ENCODE peak calls at places on chromosomes 13 and 19, in nine cellular contexts. F, T, U, O, E, V, Y, A and D are unnamed samples.

GRCh38 chr19:41703602-41704293 is 4.7 kb upstream of the CEACAM5 start:
- DNase-seq in F (no peak), T (no peak), U (no peak), O (no peak), E (no peak), V (no peak), Y (no peak), A (no peak), D (no peak)

GRCh38 chr13:43432948-43433347 is 353.8 kb downstream of the ENOX1 start:
- DNase-seq in F (no peak), T (no peak), U (no peak), O (no peak), E (no peak), V (no peak), Y (no peak), A (no peak), D (no peak)

GRCh38 chr13:27980280-27980998 is 8.1 kb downstream of the URAD start:
- DNase-seq in F (no peak), T (peak; percentile 62), U (no peak), O (no peak), E (no peak), V (no peak), Y (no peak), A (no peak), D (no peak)

GRCh38 chr13:75049936-75050335 is 432.0 kb downstream of the TBC1D4 start:
- DNase-seq in F (no peak), T (no peak), U (no peak), O (no peak), E (no peak), V (peak; percentile 5), Y (no peak), A (no peak), D (no peak)

GRCh38 chr13:109698779-109699178 is 87.6 kb downstream of the IRS2 start:
- DNase-seq in F (no peak), T (no peak), U (no peak), O (no peak), E (no peak), V (peak; percentile 70), Y (no peak), A (no peak), D (no peak)

GRCh38 chr13:49602005-49602404 is 16.6 kb upstream of the RCBTB1 start:
- DNase-seq in F (no peak), T (no peak), U (no peak), O (no peak), E (no peak), V (no peak), Y (no peak), A (no peak), D (no peak)

GRCh38 chr19:57056972-57057371 is 62.8 kb upstream of the USP29 start:
- DNase-seq in F (no peak), T (no peak), U (no peak), O (no peak), E (no peak), V (peak; percentile 50), Y (peak; percentile 72), A (no peak), D (no peak)

GRCh38 chr19:50406156-50406820 is 12.4 kb upstream of the SPIB start:
- DNase-seq in F (no peak), T (no peak), U (no peak), O (no peak), E (no peak), V (no peak), Y (no peak), A (no peak), D (no peak)

GRCh38 chr19:16234552-16235445 is 37.1 kb downstream of the AP1M1 start:
- DNase-seq in F (no peak), T (no peak), U (no peak), O (no peak), E (peak; percentile 12), V (no peak), Y (no peak), A (no peak), D (no peak)

GRCh38 chr19:49592486-49593232 is 1.7 kb downstream of the PRR12 start:
- DNase-seq in F (no peak), T (peak; percentile 69), U (no peak), O (no peak), E (no peak), V (peak; percentile 12), Y (no peak), A (no peak), D (no peak)

GRCh38 chr13:80611310-80611709 is 270.4 kb upstream of the SPRY2 start:
- DNase-seq in F (no peak), T (no peak), U (no peak), O (no peak), E (no peak), V (no peak), Y (no peak), A (no peak), D (no peak)

GRCh38 chr19:17079710-17080440 is 4.3 kb downstream of the MYO9B start:
- DNase-seq in F (peak; percentile 60), T (no peak), U (no peak), O (no peak), E (peak; percentile 83), V (peak; percentile 98), Y (peak; percentile 90), A (peak; percentile 40), D (peak; percentile 84)

GRCh38 chr19:35352177-35352447 is 4.4 kb downstream of the FFAR1 start:
- DNase-seq in F (no peak), T (peak; percentile 13), U (no peak), O (no peak), E (no peak), V (no peak), Y (no peak), A (no peak), D (no peak)

GRCh38 chr19:35351441-35352176 is 3.9 kb downstream of the FFAR1 start:
- DNase-seq in F (peak; percentile 45), T (no peak), U (no peak), O (no peak), E (no peak), V (no peak), Y (no peak), A (no peak), D (no peak)

GRCh38 chr19:35352448-35353304 is 5.0 kb downstream of the FFAR1 start:
- DNase-seq in F (peak; percentile 72), T (peak; percentile 94), U (peak; percentile 71), O (peak; percentile 61), E (peak; percentile 85), V (peak; percentile 88), Y (no peak), A (peak; percentile 58), D (peak; percentile 73)

GRCh38 chr19:35354898-35355297 is 3.4 kb upstream of the FFAR3 start:
- DNase-seq in F (peak; percentile 11), T (no peak), U (no peak), O (no peak), E (no peak), V (no peak), Y (no peak), A (no peak), D (peak; percentile 65)

DNA sequence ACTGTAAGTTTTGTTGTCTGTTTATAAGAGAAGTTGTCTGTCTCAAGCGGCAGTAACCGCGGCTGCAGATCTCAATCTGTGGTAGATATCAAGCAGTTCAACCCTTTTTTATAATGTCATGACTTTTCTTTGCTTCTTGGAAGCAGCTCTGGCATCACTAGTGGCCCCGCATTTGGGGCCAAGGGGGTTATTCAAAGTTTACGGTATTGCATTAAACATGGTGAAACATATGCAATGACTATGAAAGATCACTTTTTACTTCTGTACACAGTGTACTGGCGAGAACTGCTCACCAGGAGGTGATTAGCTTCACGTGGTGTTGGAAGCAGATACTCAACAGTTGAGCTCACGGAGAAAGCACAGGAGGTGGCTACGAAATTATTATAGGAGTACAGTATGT is 4.6 kb upstream of the FFAR3 start:
- DNase-seq in F (peak; percentile 35), T (no peak), U (no peak), O (no peak), E (no peak), V (peak; percentile 70), Y (no peak), A (no peak), D (no peak)
- H3K27me3 ChIP-seq in F (peaks cover 16% of the 10 kb centered on the region), T (no peaks in the 10 kb centered on the region), U (no peaks in the 10 kb centered on the region), O (no peaks in the 10 kb centered on the region), E (peaks cover 78% of the 10 kb centered on the region), V (no peaks in the 10 kb centered on the region), Y (no peaks in the 10 kb centered on the region), A (no peaks in the 10 kb centered on the region), D (no peaks in the 10 kb centered on the region)

GRCh38 chr19:29528350-29528945 is 2.7 kb downstream of the VSTM2B start:
- DNase-seq in F (no peak), T (peak; percentile 90), U (peak; percentile 22), O (peak; percentile 57), E (peak; percentile 94), V (peak; percentile 74), Y (no peak), A (peak; percentile 3), D (peak; percentile 3)

GRCh38 chr19:29530549-29531457 is 5.0 kb downstream of the VSTM2B start:
- DNase-seq in F (no peak), T (peak; percentile 27), U (no peak), O (no peak), E (no peak), V (no peak), Y (no peak), A (no peak), D (no peak)

GRCh38 chr19:29529646-29530548 is 4.1 kb downstream of the VSTM2B start:
- DNase-seq in F (no peak), T (peak; percentile 81), U (no peak), O (no peak), E (peak; percentile 40), V (no peak), Y (no peak), A (no peak), D (no peak)

GRCh38 chr19:29527500-29528328 is 1.9 kb downstream of the VSTM2B start:
- DNase-seq in F (no peak), T (peak; percentile 43), U (no peak), O (no peak), E (no peak), V (no peak), Y (no peak), A (no peak), D (no peak)

GRCh38 chr19:29528946-29529645 is 3.3 kb downstream of the VSTM2B start:
- DNase-seq in F (no peak), T (peak; percentile 49), U (no peak), O (no peak), E (no peak), V (no peak), Y (no peak), A (no peak), D (no peak)
- H3K27me3 ChIP-seq in F (peaks cover 99% of the 10 kb centered on the region), T (peaks cover 77% of the 10 kb centered on the region), U (peaks cover 13% of the 10 kb centered on the region), O (peaks cover 18% of the 10 kb centered on the region), E (peaks cover 76% of the 10 kb centered on the region), V (peaks cover 100% of the 10 kb centered on the region), Y (peaks cover 22% of the 10 kb centered on the region), A (peaks cover 35% of the 10 kb centered on the region), D (peaks cover 20% of the 10 kb centered on the region)

DNA sequence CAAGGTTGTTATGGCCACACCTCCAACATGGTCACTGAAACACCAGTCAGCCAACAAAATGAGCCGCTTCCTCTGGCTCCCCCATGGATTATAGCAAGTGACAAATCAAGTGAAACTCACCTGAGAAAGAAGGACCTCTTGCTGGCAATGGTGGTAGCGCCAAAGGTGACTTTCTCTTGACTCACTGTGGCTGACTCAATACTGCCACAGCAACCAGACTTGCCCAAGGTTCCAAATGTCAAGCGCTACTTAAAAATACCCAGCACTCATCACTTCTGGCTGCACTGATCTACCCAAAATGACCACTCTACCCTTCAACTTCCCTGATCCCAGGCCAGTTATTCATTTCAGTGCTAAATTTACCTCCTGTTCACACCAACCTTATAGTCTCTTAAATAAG is 495.5 kb downstream of the FOXO1 start:
- DNase-seq in F (no peak), T (no peak), U (no peak), O (no peak), E (no peak), V (no peak), Y (no peak), A (no peak), D (no peak)
- H3K27me3 ChIP-seq in F (peaks cover 9% of the 10 kb centered on the region), T (peaks cover 9% of the 10 kb centered on the region), U (no peaks in the 10 kb centered on the region), O (peaks cover under 1% of the 10 kb centered on the region), E (no peaks in the 10 kb centered on the region), V (peaks cover 7% of the 10 kb centered on the region), Y (no peaks in the 10 kb centered on the region), A (no peaks in the 10 kb centered on the region), D (peaks cover 2% of the 10 kb centered on the region)

GRCh38 chr13:111659236-111659635 is 338.8 kb downstream of the TEX29 start:
- DNase-seq in F (no peak), T (no peak), U (no peak), O (no peak), E (no peak), V (no peak), Y (no peak), A (no peak), D (no peak)
- H3K27me3 ChIP-seq in F (peaks cover 8% of the 10 kb centered on the region), T (no peaks in the 10 kb centered on the region), U (no peaks in the 10 kb centered on the region), O (peaks cover 3% of the 10 kb centered on the region), E (no peaks in the 10 kb centered on the region), V (peaks cover 30% of the 10 kb centered on the region), Y (no peaks in the 10 kb centered on the region), A (no peaks in the 10 kb centered on the region), D (no peaks in the 10 kb centered on the region)